ENCODE peak calls at places on chromosomes 7 and 10, in six cellular contexts. M is ecto neural progenitor cell; L is T follicular helper cell; R is smooth muscle cell of the brain vasculature; A is activated CD8-positive, alpha-beta T cell treated with anti-CD3 and anti-CD28 coated beads for 36 hours; C is Caki2. T is an unnamed sample.

GRCh38 chr10:85204814-85205213 is 876.4 kb downstream of the CCSER2 start:
- DNase-seq in M (no peak), L (no peak), R (no peak), A (no peak), C (no peak), T (no peak)

GRCh38 chr10:78754269-78755074 is 314.3 kb upstream of the ZMIZ1 start:
- DNase-seq in M (no peak), L (no peak), R (no peak), A (no peak), C (no peak), T (no peak)

GRCh38 chr7:69204936-69205335 is 393.3 kb upstream of the AUTS2 start:
- DNase-seq in M (no peak), L (no peak), R (no peak), A (no peak), C (no peak), T (no peak)

GRCh38 chr7:27169658-27170493 is 4.2 kb downstream of the HOXA10 start:
- DNase-seq in M (no peak), L (no peak), R (no peak), A (no peak), C (peak; percentile 71), T (no peak)

GRCh38 chr7:73663033-73663432 is 4.6 kb upstream of the VPS37D start:
- DNase-seq in M (no peak), L (no peak), R (no peak), A (no peak), C (no peak), T (no peak)

GRCh38 chr10:43234471-43235041 is 32.3 kb downstream of the RASGEF1A start:
- DNase-seq in M (peak; percentile 29), L (no peak), R (no peak), A (no peak), C (no peak), T (no peak)

GRCh38 chr10:19825690-19826089 is 9.5 kb downstream of the PLXDC2 start:
- DNase-seq in M (no peak), L (no peak), R (no peak), A (no peak), C (no peak), T (no peak)

GRCh38 chr7:155656891-155657290 is 12.4 kb downstream of the RBM33 start:
- DNase-seq in M (no peak), L (no peak), R (no peak), A (no peak), C (no peak), T (no peak)

GRCh38 chr7:83824214-83824613 is 175.3 kb upstream of the SEMA3E start:
- DNase-seq in M (no peak), L (no peak), R (no peak), A (no peak), C (peak; percentile 6), T (no peak)

GRCh38 chr7:128103498-128104108 is 72.4 kb upstream of the LRRC4 start:
- DNase-seq in M (no peak), L (no peak), R (no peak), A (peak; percentile 40), C (no peak), T (no peak)

GRCh38 chr7:26667514-26668133 is 196.8 kb downstream of the SKAP2 start:
- DNase-seq in M (peak; percentile 76), L (peak; percentile 19), R (peak; percentile 77), A (peak; percentile 63), C (peak; percentile 93), T (peak; percentile 73)

GRCh38 chr7:91098566-91098965 is 165.7 kb upstream of the FZD1 start:
- DNase-seq in M (no peak), L (no peak), R (no peak), A (no peak), C (no peak), T (no peak)

GRCh38 chr10:43679509-43679908 is 30.8 kb upstream of the ZNF32 start:
- DNase-seq in M (no peak), L (no peak), R (no peak), A (no peak), C (no peak), T (peak; percentile 90)

GRCh38 chr10:110181451-110181850 is 26.0 kb upstream of the MXI1 start:
- DNase-seq in M (no peak), L (no peak), R (no peak), A (no peak), C (no peak), T (peak; percentile 5)

GRCh38 chr10:88234332-88234731 is 348.8 kb downstream of the RNLS start:
- DNase-seq in M (no peak), L (no peak), R (no peak), A (no peak), C (no peak), T (no peak)